ENCODE peak calls at places on chromosomes 12 and 14, in four cellular contexts. M, O, K and P are unnamed samples.

GRCh38 chr12:115623275-115623674 is 654.2 kb downstream of the MED13L start:
- DNase-seq in M (no peak), O (no peak), K (no peak), P (no peak)

GRCh38 chr14:102508410-102508773 is 1.2 kb downstream of the ANKRD9 start:
- DNase-seq in M (peak; percentile 80), O (peak; percentile 74), K (no peak), P (peak; percentile 50)

GRCh38 chr14:72545411-72546311 is 348.2 kb downstream of the DPF3 start:
- DNase-seq in M (no peak), O (no peak), K (no peak), P (no peak)

GRCh38 chr14:67553547-67553946 is 20.5 kb downstream of the PLEKHH1 start:
- DNase-seq in K (no peak), M (no peak), O (no peak), P (no peak)

GRCh38 chr12:49231881-49232650 is 32.8 kb upstream of the TUBA1C start:
- DNase-seq in O (no peak), K (no peak), M (no peak), P (no peak)

GRCh38 chr12:16285586-16285985 is 8.1 kb upstream of the SLC15A5 start:
- DNase-seq in K (no peak), O (no peak), M (no peak), P (no peak)

GRCh38 chr14:59028476-59029202 is 159.8 kb upstream of the DAAM1 start:
- DNase-seq in M (peak; percentile 55), O (peak; percentile 56), K (peak; percentile 70), P (peak; percentile 25)

GRCh38 chr12:9325513-9325912 is 117.3 kb upstream of the PZP start:
- DNase-seq in O (no peak), M (no peak), K (no peak), P (no peak)

GRCh38 chr14:74860899-74861733 is 14.8 kb downstream of the PROX2 start:
- DNase-seq in K (peak; percentile 91), M (peak; percentile 95), O (peak; percentile 95), P (peak; percentile 91)

GRCh38 chr12:96233941-96234461 is 39.8 kb downstream of the ELK3 start:
- DNase-seq in K (no peak), M (peak; percentile 55), O (peak; percentile 96), P (peak; percentile 91)

GRCh38 chr14:105012171-105012985 is 8.5 kb downstream of the CDCA4 start:
- DNase-seq in K (no peak), M (peak; percentile 53), O (no peak), P (no peak)

GRCh38 chr12:75815756-75816155 is 215.8 kb downstream of the PHLDA1 start:
- DNase-seq in M (no peak), K (no peak), O (no peak), P (no peak)

GRCh38 chr12:53591301-53592206 is 34.6 kb downstream of the ATF7 start:
- DNase-seq in K (no peak), M (no peak), O (no peak), P (no peak)

GRCh38 chr12:47964102-47964723 is 817 bp downstream of the TMEM106C start:
- DNase-seq in M (peak; percentile 39), O (no peak), K (peak; percentile 70), P (no peak)

GRCh38 chr12:67327466-67327865 is 58.3 kb downstream of the CAND1 start:
- DNase-seq in O (no peak), M (no peak), K (no peak), P (no peak)

GRCh38 chr14:106586098-106586704 is 1059.8 kb downstream of the TMEM121 start:
- DNase-seq in O (no peak), M (peak; percentile 42), K (no peak), P (no peak)

GRCh38 chr14:76977793-76978730 is 50.4 kb downstream of the IRF2BPL start:
- DNase-seq in M (peak; percentile 41), O (peak; percentile 62), K (peak; percentile 50), P (peak; percentile 41)

GRCh38 chr12:122116707-122117535 is 38.4 kb downstream of the MLXIP start:
- DNase-seq in O (no peak), K (peak; percentile 48), M (peak; percentile 81), P (no peak)

GRCh38 chr12:93944196-93944595 is 204.2 kb upstream of the PLXNC1 start:
- DNase-seq in M (no peak), K (no peak), O (no peak), P (no peak)

GRCh38 chr14:103177376-103177775 is 54.1 kb downstream of the TNFAIP2 start:
- DNase-seq in M (no peak), O (no peak), K (no peak), P (no peak)

GRCh38 chr12:120529641-120530314 is 820 bp upstream of the COQ5 start:
- DNase-seq in O (no peak), M (peak; percentile 36), K (no peak), P (no peak)

GRCh38 chr14:39097159-39097558 is 5.9 kb downstream of the SEC23A start:
- DNase-seq in K (no peak), M (no peak), O (no peak), P (no peak)

GRCh38 chr14:29773990-29774389 is 153.7 kb downstream of the PRKD1 start:
- DNase-seq in O (no peak), M (no peak), K (no peak), P (no peak)